ENCODE peak calls at places on chromosomes 12 and 14, in six cellular contexts. G is lung, J is WERI-Rb-1, P is fibroblast of mammary gland, T is astrocyte of the cerebellum, B is pancreas. Y is an unnamed sample.

GRCh38 chr12:9084417-9084816 is 31.3 kb downstream of the A2M start:
- DNase-seq in G (no peak), J (no peak), P (no peak), T (no peak), B (no peak), Y (no peak)

GRCh38 chr12:80045594-80045993 is 53.7 kb upstream of the OTOGL start:
- DNase-seq in G (no peak), J (no peak), P (peak), T (peak), B (no peak), Y (peak)

GRCh38 chr12:120119395-120119973 is 2.9 kb upstream of the RAB35 start:
- DNase-seq in G (no peak), J (no peak), P (peak), T (no peak), B (no peak), Y (peak)

GRCh38 chr14:59464651-59465569 is at the start of gene GPR135:
- DNase-seq in G (peak), J (peak), P (peak), T (no peak), B (peak), Y (no peak)

GRCh38 chr12:9237286-9237685 is 29.1 kb upstream of the PZP start:
- DNase-seq in G (no peak), J (no peak), P (no peak), T (no peak), B (no peak), Y (no peak)

GRCh38 chr14:21197418-21198205 is 41.7 kb upstream of the OR5AU1 start:
- DNase-seq in G (no peak), J (no peak), P (no peak), T (no peak), B (no peak), Y (no peak)

GRCh38 chr14:93709249-93709648 is 79.0 kb downstream of the PRIMA1 start:
- DNase-seq in G (no peak), J (no peak), P (peak), T (no peak), B (no peak), Y (no peak)

GRCh38 chr12:15928870-15929571 is 17.9 kb downstream of the DERA start:
- DNase-seq in G (no peak), J (no peak), P (no peak), T (no peak), B (no peak), Y (no peak)

GRCh38 chr14:59964251-59965007 is 44.5 kb downstream of the LRRC9 start:
- DNase-seq in G (no peak), J (no peak), P (peak), T (no peak), B (no peak), Y (no peak)

GRCh38 chr12:6341439-6342139 is at the start of gene TNFRSF1A:
- DNase-seq in G (peak), J (peak), P (peak), T (peak), B (peak), Y (no peak)

GRCh38 chr12:123034865-123035264 is 54.4 kb downstream of the ARL6IP4 start:
- DNase-seq in G (no peak), J (no peak), P (peak), T (no peak), B (no peak), Y (no peak)

GRCh38 chr14:23444314-23444713 is 8.9 kb upstream of the MYH7 start:
- DNase-seq in G (no peak), J (no peak), P (no peak), T (no peak), B (no peak), Y (no peak)

GRCh38 chr14:39762576-39763401 is 330.6 kb upstream of the FBXO33 start:
- DNase-seq in G (no peak), J (no peak), P (no peak), T (no peak), B (no peak), Y (no peak)

GRCh38 chr12:84069079-84069661 is 843.4 kb downstream of the SLC6A15 start:
- DNase-seq in G (no peak), J (no peak), P (peak), T (no peak), B (no peak), Y (no peak)

GRCh38 chr12:53811606-53812005 is 59.8 kb upstream of the CISTR start:
- DNase-seq in G (no peak), J (no peak), P (peak), T (no peak), B (no peak), Y (no peak)

GRCh38 chr12:26633591-26634210 is 199.3 kb downstream of the ITPR2 start:
- DNase-seq in G (no peak), J (no peak), P (peak), T (peak), B (no peak), Y (peak)

GRCh38 chr12:131436922-131437705 is 273.8 kb upstream of the SFSWAP start:
- DNase-seq in G (no peak), J (peak), P (no peak), T (no peak), B (no peak), Y (no peak)

GRCh38 chr12:121467638-121468403 is 67.9 kb downstream of the RNF34 start:
- DNase-seq in G (peak), J (no peak), P (no peak), T (no peak), B (peak), Y (no peak)

GRCh38 chr12:16606201-16606849 is 363 bp upstream of the LMO3 start:
- DNase-seq in G (peak), J (peak), P (peak), T (no peak), B (peak), Y (no peak)

GRCh38 chr14:104977008-104977680 is 1.0 kb downstream of the AHNAK2 start:
- DNase-seq in G (no peak), J (no peak), P (no peak), T (no peak), B (peak), Y (no peak)

DNA sequence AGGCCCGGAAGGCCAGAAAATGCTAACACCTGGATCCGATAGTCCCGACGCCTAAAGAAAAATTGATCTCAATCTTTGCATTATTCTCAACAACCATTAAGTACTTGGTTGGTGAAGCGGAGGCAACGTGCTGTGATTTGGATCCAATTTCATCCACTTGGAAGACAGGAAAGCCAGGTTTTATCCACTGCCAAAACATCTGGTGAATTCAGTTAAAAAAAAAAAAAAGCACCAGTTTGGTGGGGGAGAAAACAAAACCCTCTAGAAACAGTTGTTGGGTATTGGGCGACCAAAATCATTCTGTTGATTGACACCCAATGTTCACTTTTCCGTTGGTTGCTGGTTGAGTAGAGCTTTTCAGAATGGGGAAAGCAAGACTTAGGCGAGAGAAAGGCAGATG is 41.8 kb upstream of the MED13L start:
- DNase-seq in G (no peak), J (no peak), P (peak), T (peak), B (no peak), Y (no peak)
- H3K4me3 ChIP-seq in G (no peak), J (no peak), P (peak), T (no peak), B (no peak), Y (no peak)

GRCh38 chr12:69123909-69124638 is 115.3 kb upstream of the CPSF6 start:
- DNase-seq in G (no peak), J (no peak), P (no peak), T (no peak), B (no peak), Y (no peak)

GRCh38 chr12:69131073-69131472 is 108.3 kb upstream of the CPSF6 start:
- DNase-seq in G (no peak), J (no peak), P (no peak), T (no peak), B (no peak), Y (no peak)

GRCh38 chr12:69129014-69129413 is 110.4 kb upstream of the CPSF6 start:
- DNase-seq in G (no peak), J (no peak), P (peak), T (no peak), B (no peak), Y (no peak)

GRCh38 chr12:69129564-69129963 is 109.8 kb upstream of the CPSF6 start:
- DNase-seq in G (no peak), J (no peak), P (peak), T (no peak), B (no peak), Y (no peak)

DNA sequence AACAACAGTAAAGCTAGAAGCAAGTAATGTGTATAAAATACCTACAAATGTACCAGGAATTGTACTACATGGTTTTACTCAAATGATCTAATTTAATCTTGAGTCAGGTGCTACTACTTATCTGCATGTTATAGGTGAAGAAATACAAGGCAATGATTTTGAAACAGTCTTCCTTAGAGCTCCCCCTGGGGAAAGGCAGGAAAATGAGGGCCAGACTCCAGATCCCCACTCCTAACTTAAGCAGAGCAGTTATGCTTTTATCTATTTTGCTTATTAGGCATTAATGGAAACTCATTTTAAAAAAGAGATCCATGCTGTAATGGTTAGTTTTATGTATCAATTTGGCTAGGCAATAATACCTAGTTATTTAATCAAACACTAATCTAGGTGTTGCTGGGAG is 109.3 kb upstream of the CPSF6 start:
- DNase-seq in G (no peak), J (no peak), P (peak), T (no peak), B (no peak), Y (no peak)
- TF ChIP-seq CTCF in G (no peak), J (no peak), P (peak), T (no peak), B (no peak), Y (no peak)

DNA sequence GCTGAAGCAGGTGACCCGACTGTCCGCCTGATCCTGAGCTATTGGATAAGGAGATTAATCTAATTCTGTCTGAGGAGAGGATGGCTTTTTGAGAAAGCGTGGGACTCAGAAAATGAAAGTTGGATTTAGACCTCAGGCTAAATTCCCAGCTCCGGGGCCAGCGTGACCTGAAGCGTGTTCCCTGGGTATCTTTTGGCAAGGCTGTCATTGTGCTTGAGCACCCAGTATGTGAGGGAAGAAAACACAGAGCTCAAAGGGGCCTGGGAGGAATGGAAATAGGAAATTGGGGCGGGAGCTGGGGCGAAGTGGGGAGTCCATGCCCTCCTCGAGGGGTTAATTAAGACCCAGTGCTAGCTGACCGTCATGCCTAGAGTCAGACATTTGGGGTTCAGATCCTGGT is 17.5 kb upstream of the CCDC63 start:
- DNase-seq in G (no peak), J (no peak), P (no peak), T (no peak), B (no peak), Y (no peak)
- H3K4me3 ChIP-seq in G (no peak), J (no peak), P (no peak), T (no peak), B (no peak), Y (no peak)

GRCh38 chr12:46005151-46005797 is 14.9 kb upstream of the SCAF11 start:
- DNase-seq in G (no peak), J (no peak), P (peak), T (no peak), B (no peak), Y (no peak)
- TF ChIP-seq CTCF in G (no peak), J (no peak), P (peak), T (peak), B (peak), Y (no peak)

GRCh38 chr12:115354007-115354452 is 670.1 kb upstream of the TBX3 start:
- DNase-seq in G (peak), J (no peak), P (peak), T (peak), B (no peak), Y (peak)

GRCh38 chr12:115351513-115352077 is 667.6 kb upstream of the TBX3 start:
- DNase-seq in G (no peak), J (no peak), P (peak), T (no peak), B (no peak), Y (no peak)

GRCh38 chr12:115353467-115353866 is 669.5 kb upstream of the TBX3 start:
- DNase-seq in G (no peak), J (no peak), P (no peak), T (no peak), B (no peak), Y (no peak)

GRCh38 chr12:115355301-115355700 is 671.3 kb upstream of the TBX3 start:
- DNase-seq in G (no peak), J (no peak), P (peak), T (no peak), B (no peak), Y (no peak)

DNA sequence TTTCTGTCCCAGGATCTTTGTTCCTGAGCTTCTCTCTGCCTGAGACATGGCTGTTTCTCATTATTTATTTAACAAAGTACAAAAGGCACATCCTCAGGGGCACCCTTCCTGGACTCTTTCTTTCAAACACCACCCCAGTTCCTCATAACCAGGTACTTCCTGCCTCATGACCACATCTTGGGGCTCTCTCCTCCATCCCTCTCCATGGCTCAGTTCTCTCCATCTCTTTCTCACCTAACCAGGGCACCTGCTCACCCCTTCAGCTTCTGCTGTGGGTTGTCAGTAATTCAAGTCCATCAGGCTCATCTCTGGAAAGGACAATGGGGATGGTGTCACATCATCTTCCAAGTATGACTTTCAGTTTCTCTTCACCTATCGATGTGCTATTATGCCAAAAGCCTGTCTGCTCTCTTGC is 670.5 kb upstream of the TBX3 start:
- DNase-seq in G (no peak), J (no peak), P (no peak), T (no peak), B (no peak), Y (no peak)
- H3K4me3 ChIP-seq in G (no peak), J (no peak), P (peak), T (peak), B (no peak), Y (peak)

Y was measured in AG04449.